ENCODE peak calls at places on chromosomes 7 and 10, in eight cellular contexts. P, T, V, I, B, U, K and N are unnamed samples. For H3K36me3, the result is how much of the 10 kb centered on the place peaks cover.

GRCh38 chr7:139526578-139527544 is 3.4 kb downstream of the CLEC2L start:
- DNase-seq in V (no peak), K (peak), P (no peak), U (no peak), T (no peak), I (no peak), B (no peak), N (no peak)

GRCh38 chr7:35700865-35701264 is 5.9 kb upstream of the HERPUD2 start:
- DNase-seq in V (no peak), P (no peak), B (no peak), T (no peak), I (no peak), K (no peak), U (no peak), N (no peak)

GRCh38 chr7:101128040-101128834 is 1.3 kb downstream of the SERPINE1 start:
- DNase-seq in K (no peak), B (no peak), P (no peak), U (no peak), T (no peak), I (peak), V (peak), N (peak)

GRCh38 chr10:46091834-46092522 is 45.9 kb upstream of the MSMB start:
- DNase-seq in I (no peak), K (no peak), T (no peak), V (no peak), P (no peak), U (no peak), B (no peak), N (no peak)

GRCh38 chr7:106110885-106111670 is 1.0 kb downstream of the SYPL1 start:
- DNase-seq in V (peak), K (no peak), U (no peak), T (no peak), B (no peak), I (no peak), P (no peak), N (no peak)

GRCh38 chr7:54932818-54933543 is 85.8 kb upstream of the EGFR start:
- DNase-seq in K (peak), B (peak), P (peak), I (peak), V (peak), T (no peak), U (peak), N (no peak)

GRCh38 chr10:32415361-32415760 is 30.6 kb upstream of the CCDC7 start:
- DNase-seq in U (no peak), P (no peak), I (no peak), V (no peak), K (no peak), B (no peak), T (no peak), N (no peak)

GRCh38 chr10:97689637-97690036 is 2.6 kb upstream of the AVPI1 start:
- DNase-seq in V (no peak), T (no peak), K (no peak), P (peak), B (peak), I (peak), U (no peak), N (no peak)

GRCh38 chr7:101832205-101832631 is 14.8 kb downstream of the CUX1 start:
- DNase-seq in U (no peak), V (no peak), I (no peak), K (no peak), B (peak), T (no peak), P (no peak), N (no peak)

GRCh38 chr7:55476071-55476803 is 96.1 kb downstream of the VOPP1 start:
- DNase-seq in T (no peak), B (peak), I (peak), U (no peak), P (no peak), V (no peak), K (no peak), N (no peak)

GRCh38 chr10:30284860-30285594 is 64.1 kb downstream of the MTPAP start:
- DNase-seq in I (peak), B (no peak), K (no peak), V (no peak), U (no peak), T (no peak), P (no peak), N (no peak)

GRCh38 chr7:129146237-129146979 is 1.9 kb downstream of the TSPAN33 start:
- DNase-seq in T (no peak), I (no peak), B (no peak), V (no peak), P (no peak), K (no peak), U (no peak), N (no peak)

GRCh38 chr7:27211694-27212316 is 11.9 kb upstream of the HOXA13 start:
- DNase-seq in T (no peak), U (no peak), P (no peak), I (no peak), B (no peak), K (no peak), V (no peak), N (no peak)

GRCh38 chr10:125797424-125797823 is 21.8 kb upstream of the MMP21 start:
- DNase-seq in T (no peak), I (no peak), P (no peak), K (no peak), B (no peak), U (no peak), V (no peak), N (no peak)

GRCh38 chr7:94395141-94396041 is 696 bp downstream of the COL1A2 start:
- DNase-seq in B (no peak), V (peak), I (peak), K (peak), U (no peak), T (no peak), P (peak), N (peak)

GRCh38 chr10:81251457-81252115 is 623.4 kb upstream of the NRG3 start:
- DNase-seq in U (no peak), V (no peak), B (no peak), I (no peak), K (no peak), T (no peak), P (no peak), N (no peak)

GRCh38 chr10:102491136-102491535 is 11.4 kb downstream of the ACTR1A start:
- DNase-seq in I (no peak), V (no peak), T (no peak), U (no peak), P (no peak), B (no peak), K (no peak), N (no peak)

GRCh38 chr7:152148706-152149105 is 123.2 kb downstream of the GALNT11 start:
- DNase-seq in K (no peak), V (no peak), B (no peak), I (no peak), T (no peak), P (no peak), U (no peak), N (no peak)

GRCh38 chr7:152152267-152152666 is 126.8 kb downstream of the GALNT11 start:
- DNase-seq in I (no peak), V (no peak), K (no peak), P (no peak), T (no peak), B (no peak), U (no peak), N (no peak)

GRCh38 chr7:152145853-152146466 is 120.5 kb downstream of the GALNT11 start:
- DNase-seq in U (no peak), I (no peak), B (no peak), K (peak), V (peak), P (no peak), T (no peak), N (no peak)

GRCh38 chr7:152144557-152145245 is 119.2 kb downstream of the GALNT11 start:
- DNase-seq in K (no peak), T (no peak), U (no peak), P (no peak), I (no peak), B (no peak), V (peak), N (no peak)

GRCh38 chr7:152149363-152149762 is 123.9 kb downstream of the GALNT11 start:
- DNase-seq in U (no peak), I (no peak), K (no peak), T (no peak), B (no peak), P (no peak), V (no peak), N (no peak)
- H3K36me3 ChIP-seq in U (half or more), I (under half), K (under half), T (half or more), B (half or more), P (half or more), V (under half), N (half or more)

DNA sequence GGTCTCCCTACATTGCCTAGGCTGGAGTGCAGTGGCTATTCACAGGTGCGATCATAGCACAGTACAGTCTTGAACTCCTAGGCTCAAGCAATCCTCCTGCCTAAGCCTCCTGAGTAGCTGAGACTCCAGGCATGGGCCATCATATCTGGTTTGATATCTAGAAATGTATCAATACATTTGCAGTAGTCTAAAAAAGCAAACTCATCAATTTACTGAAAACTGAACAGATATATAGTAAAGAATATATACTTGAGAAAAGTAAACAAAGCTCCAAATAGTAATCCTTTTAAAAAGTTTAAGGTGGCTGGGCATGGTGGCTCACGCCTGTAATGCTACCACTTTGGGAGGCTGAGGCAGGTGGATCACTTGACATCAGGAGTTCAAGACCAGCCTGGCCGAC is 57.1 kb upstream of the KMT2C start:
- DNase-seq in U (no peak), V (no peak), T (no peak), I (no peak), P (no peak), B (no peak), K (no peak), N (no peak)
- H3K36me3 ChIP-seq in U (under half), V (under half), T (under half), I (under half), P (under half), B (under half), K (under half), N (under half)

DNA sequence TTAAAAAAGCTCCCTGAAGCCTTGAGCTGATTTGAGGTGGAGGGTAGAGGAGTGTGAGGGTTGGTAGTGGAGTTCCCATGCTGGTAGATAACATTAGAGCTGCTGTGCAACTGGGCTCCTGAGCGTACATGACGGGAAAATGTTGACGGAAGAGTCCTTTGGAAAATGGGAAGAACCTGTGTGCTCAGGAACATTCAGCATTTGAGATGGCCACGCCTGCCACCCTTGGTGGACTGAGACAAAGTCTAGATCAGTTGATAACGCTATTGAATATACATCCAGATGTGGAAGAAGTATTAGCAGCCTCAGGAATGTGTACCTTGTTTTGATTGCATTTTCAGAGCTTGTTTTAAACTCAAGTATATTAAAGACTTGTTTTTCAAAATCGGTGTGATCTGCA is 16.1 kb downstream of the PCBD1 start:
- DNase-seq in K (no peak), I (no peak), T (no peak), P (no peak), B (no peak), V (no peak), U (no peak), N (no peak)
- H3K36me3 ChIP-seq in K (under half), I (under half), T (under half), P (half or more), B (half or more), V (under half), U (half or more), N (under half)

DNA sequence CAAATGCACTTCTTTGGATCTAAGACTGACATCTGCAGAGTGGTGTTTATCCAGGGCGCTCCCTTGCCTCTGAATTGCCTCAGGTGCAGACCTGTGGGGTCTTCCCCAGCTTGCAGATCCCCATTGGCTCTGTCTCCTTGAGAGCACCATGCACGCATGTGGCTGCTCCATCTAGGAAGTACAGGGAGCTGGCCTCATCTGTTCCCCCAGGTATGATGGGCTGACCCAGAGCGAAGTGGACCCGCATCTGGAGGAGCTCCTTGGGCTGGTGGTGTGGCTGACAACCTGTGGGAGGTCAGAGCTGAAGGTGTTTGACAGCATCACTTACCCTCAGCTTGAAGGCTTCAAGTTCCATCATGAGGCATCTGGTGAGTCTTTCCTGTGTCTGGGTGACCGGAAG is 44.5 kb downstream of the WDFY4 start:
- DNase-seq in V (no peak), U (no peak), I (no peak), K (no peak), P (no peak), B (no peak), T (no peak), N (no peak)
- H3K36me3 ChIP-seq in V (under half), U (under half), I (under half), K (under half), P (under half), B (half or more), T (under half), N (under half)

GRCh38 chr10:3093996-3094395 is 26.6 kb downstream of the PFKP start:
- DNase-seq in U (no peak), T (no peak), K (no peak), P (no peak), I (no peak), V (no peak), B (no peak), N (no peak)
- H3K36me3 ChIP-seq in U (under half), T (under half), K (under half), P (under half), I (under half), V (under half), B (under half), N (under half)

GRCh38 chr10:12135631-12136030 is 6.2 kb downstream of the SEC61A2 start:
- DNase-seq in P (no peak), V (no peak), K (no peak), B (no peak), U (no peak), I (no peak), T (no peak), N (no peak)
- H3K36me3 ChIP-seq in P (under half), V (under half), K (under half), B (under half), U (under half), I (under half), T (under half), N (under half)

GRCh38 chr7:76063114-76063513 is 15.2 kb downstream of the MDH2 start:
- DNase-seq in B (no peak), I (no peak), T (no peak), U (no peak), V (no peak), P (no peak), K (no peak), N (no peak)

GRCh38 chr7:76065016-76065612 is 17.2 kb downstream of the MDH2 start:
- DNase-seq in K (no peak), U (no peak), T (no peak), P (no peak), I (no peak), B (no peak), V (no peak), N (no peak)

GRCh38 chr7:76062254-76062653 is 14.3 kb downstream of the MDH2 start:
- DNase-seq in P (no peak), B (no peak), T (no peak), U (no peak), K (no peak), I (no peak), V (no peak), N (no peak)

GRCh38 chr7:76063525-76063924 is 15.6 kb downstream of the MDH2 start:
- DNase-seq in K (peak), V (no peak), P (no peak), T (no peak), B (no peak), I (no peak), U (no peak), N (no peak)

DNA sequence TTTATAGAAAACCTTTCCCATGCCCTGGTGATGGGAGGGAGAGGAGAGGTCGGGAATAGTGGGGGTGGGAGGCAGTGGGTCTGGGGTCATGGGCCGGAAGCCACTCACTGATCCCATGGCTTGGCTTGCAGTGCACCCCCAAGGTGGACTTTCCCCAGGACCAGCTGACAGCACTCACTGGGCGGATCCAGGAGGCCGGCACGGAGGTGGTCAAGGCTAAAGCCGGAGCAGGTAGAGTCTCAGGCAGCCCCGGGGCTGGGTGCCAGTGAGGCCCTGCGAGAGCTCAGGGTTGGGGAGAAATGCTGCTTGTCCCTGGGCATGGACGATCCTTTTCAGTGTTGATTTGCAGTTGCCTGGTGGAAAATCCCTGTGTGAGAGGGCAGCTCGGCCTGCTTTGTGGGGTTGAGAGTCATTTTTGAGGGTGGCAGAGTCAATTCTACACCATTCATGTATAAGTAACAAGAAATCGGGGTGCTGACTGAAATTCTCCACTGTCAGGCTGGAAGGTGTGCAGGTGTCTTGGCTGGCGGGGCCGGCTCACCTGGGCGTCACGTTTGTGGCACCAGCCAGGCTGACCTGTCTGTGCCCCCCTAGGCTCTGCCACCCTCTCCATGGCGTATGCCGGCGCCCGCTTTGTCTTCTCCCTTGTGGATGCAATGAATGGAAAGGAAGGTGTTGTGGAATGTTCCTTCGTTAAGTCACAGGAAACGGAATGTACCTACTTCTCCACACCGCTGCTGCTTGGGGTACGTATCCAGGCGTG is 16.5 kb downstream of the MDH2 start:
- DNase-seq in B (no peak), V (no peak), K (no peak), T (no peak), U (no peak), P (no peak), I (no peak), N (no peak)
- H3K36me3 ChIP-seq in B (half or more), V (half or more), K (under half), T (under half), U (half or more), P (half or more), I (half or more), N (half or more)

DNA sequence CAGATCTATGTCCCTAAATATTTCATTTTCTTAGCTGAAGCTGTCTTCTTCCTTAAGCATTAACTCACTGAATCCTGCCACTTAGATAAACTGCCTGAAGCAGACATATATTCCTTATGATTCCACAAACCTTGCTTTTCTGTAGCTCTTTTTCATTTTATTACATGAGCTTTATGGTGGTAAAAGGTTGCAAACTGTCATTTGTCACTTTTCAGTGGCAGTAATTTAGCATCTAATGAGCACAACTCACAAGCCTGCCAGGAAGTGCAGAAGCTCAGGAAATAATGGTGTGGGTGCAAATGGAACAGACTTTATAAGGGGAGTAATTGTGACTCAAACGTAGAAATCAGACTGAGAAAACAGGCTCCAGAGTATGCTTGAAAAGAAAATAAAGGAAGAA is 217.2 kb downstream of the XPNPEP1 start:
- DNase-seq in B (no peak), U (no peak), T (no peak), V (no peak), K (no peak), I (no peak), P (no peak), N (no peak)
- H3K36me3 ChIP-seq in B (under half), U (under half), T (under half), V (under half), K (under half), I (under half), P (under half), N (under half)

GRCh38 chr10:79295593-79295992 is 51.7 kb upstream of the PPIF start:
- DNase-seq in V (no peak), B (peak), T (no peak), P (no peak), U (peak), I (peak), K (peak), N (no peak)

GRCh38 chr10:79292026-79292425 is 55.2 kb upstream of the PPIF start:
- DNase-seq in U (no peak), V (no peak), T (no peak), K (no peak), P (no peak), I (no peak), B (no peak), N (no peak)

GRCh38 chr10:79289801-79290200 is 57.5 kb upstream of the PPIF start:
- DNase-seq in I (no peak), U (no peak), B (no peak), P (no peak), V (no peak), K (no peak), T (no peak), N (no peak)

GRCh38 chr10:79293841-79294705 is 53.2 kb upstream of the PPIF start:
- DNase-seq in T (no peak), B (peak), V (peak), K (no peak), U (peak), P (no peak), I (peak), N (no peak)

GRCh38 chr10:79292789-79293746 is 54.2 kb upstream of the PPIF start:
- DNase-seq in T (no peak), K (no peak), P (no peak), I (no peak), U (no peak), B (peak), V (no peak), N (no peak)
- H3K36me3 ChIP-seq in T (under half), K (under half), P (half or more), I (half or more), U (half or more), B (half or more), V (half or more), N (half or more)

GRCh38 chr7:158649279-158649678 is 55.3 kb downstream of the NCAPG2 start:
- DNase-seq in P (no peak), V (peak), U (no peak), I (peak), B (no peak), K (peak), T (no peak), N (no peak)
- H3K36me3 ChIP-seq in P (under half), V (under half), U (under half), I (under half), B (half or more), K (under half), T (under half), N (under half)